ENCODE peak calls at places on chromosomes 16 and 17, in nine cellular contexts. V is A549, Y is heart right ventricle, M is MCF 10A, R is AG09319, W is fibroblast of lung, I is upper lobe of right lung, Z is AG09309, U is progenitor cell of endocrine pancreas. K is an unnamed sample.

GRCh38 chr17:77616243-77616731 is 342.2 kb upstream of the TNRC6C start:
- DNase-seq in R (no peak), W (peak; percentile 78), Z (no peak), U (no peak), I (peak; percentile 15), V (peak; percentile 81), M (peak; percentile 54), Y (no peak), K (peak; percentile 26)

GRCh38 chr16:72961115-72961832 is 86.7 kb downstream of the ZFHX3 start:
- DNase-seq in M (peak; percentile 16), I (no peak), Z (no peak), W (peak; percentile 24), U (no peak), V (no peak), Y (no peak), R (no peak), K (no peak)

GRCh38 chr17:81039854-81040758 is 5.2 kb downstream of the BAIAP2 start:
- DNase-seq in I (no peak), U (no peak), W (peak; percentile 82), Z (no peak), M (peak; percentile 70), R (no peak), Y (no peak), V (peak; percentile 42), K (no peak)

GRCh38 chr16:57377080-57377841 is 5.0 kb downstream of the CX3CL1 start:
- DNase-seq in I (no peak), M (no peak), Z (no peak), U (no peak), Y (no peak), R (no peak), W (no peak), V (peak; percentile 62), K (no peak)

GRCh38 chr16:12862327-12862726 is 39.1 kb upstream of the SHISA9 start:
- DNase-seq in W (no peak), U (no peak), I (no peak), M (no peak), V (no peak), R (no peak), Z (no peak), Y (no peak), K (peak; percentile 87)

GRCh38 chr17:82283208-82283749 is 9.8 kb upstream of the CSNK1D start:
- DNase-seq in V (peak; percentile 69), Z (no peak), W (peak; percentile 84), Y (no peak), R (no peak), M (peak; percentile 92), U (no peak), I (no peak), K (no peak)

GRCh38 chr16:79269211-79269863 is 331.2 kb downstream of the MAF start:
- DNase-seq in R (no peak), Z (no peak), M (no peak), I (no peak), W (no peak), Y (no peak), V (no peak), U (no peak), K (no peak)

GRCh38 chr16:17921357-17921978 is 415.1 kb downstream of the NPIPA8 start:
- DNase-seq in U (no peak), R (no peak), W (no peak), I (no peak), Z (no peak), Y (no peak), M (peak; percentile 30), V (peak; percentile 14), K (no peak)

GRCh38 chr17:83200231-83200699 is 120.9 kb downstream of the METRNL start:
- DNase-seq in V (no peak), Z (peak; percentile 70), Y (peak; percentile 59), W (peak; percentile 39), R (no peak), U (no peak), I (peak; percentile 87), M (no peak), K (peak; percentile 84)

GRCh38 chr16:75341934-75342811 is 90.7 kb upstream of the BCAR1 start:
- DNase-seq in W (peak; percentile 84), Y (no peak), Z (peak; percentile 33), R (no peak), M (peak; percentile 87), V (peak; percentile 6), U (no peak), I (no peak), K (no peak)

GRCh38 chr17:7176870-7177209 is 2.3 kb downstream of the ASGR1 start:
- DNase-seq in V (no peak), R (no peak), Y (no peak), W (no peak), Z (no peak), U (peak; percentile 29), I (no peak), M (no peak), K (no peak)

GRCh38 chr17:40648326-40648968 is 829 bp upstream of the SMARCE1 start:
- DNase-seq in V (no peak), Z (no peak), U (no peak), Y (no peak), R (peak; percentile 27), I (no peak), W (peak; percentile 24), M (no peak), K (no peak)

GRCh38 chr16:23081675-23082119 is 67.6 kb downstream of the USP31 start:
- DNase-seq in V (peak; percentile 83), R (peak; percentile 67), W (peak; percentile 90), U (no peak), I (no peak), Y (no peak), M (peak; percentile 17), Z (peak; percentile 83), K (no peak)

GRCh38 chr17:70136131-70136530 is 33.2 kb upstream of the KCNJ2 start:
- DNase-seq in W (no peak), Y (no peak), Z (no peak), R (no peak), M (peak; percentile 19), U (no peak), I (no peak), V (no peak), K (no peak)

GRCh38 chr17:17379197-17379991 is 76.2 kb downstream of the NT5M start:
- DNase-seq in R (no peak), I (peak; percentile 53), Y (no peak), V (no peak), Z (no peak), W (peak; percentile 61), U (no peak), M (no peak), K (peak; percentile 72)

GRCh38 chr16:84548508-84548907 is 44.0 kb upstream of the MEAK7 start:
- DNase-seq in R (no peak), Y (no peak), I (no peak), W (no peak), M (no peak), Z (no peak), V (no peak), U (no peak), K (no peak)
- TF ChIP-seq CTCF in R (no peak), Y (no peak), I (no peak), W (no peak), M (no peak), Z (no peak), V (no peak), U (no peak), K (no peak)

GRCh38 chr17:73782641-73783381 is 138.6 kb upstream of the SDK2 start:
- DNase-seq in Z (no peak), M (no peak), U (no peak), W (no peak), Y (no peak), R (no peak), V (no peak), I (no peak), K (no peak)
- TF ChIP-seq CTCF in Z (no peak), M (peak; percentile 20), U (peak; percentile 28), W (no peak), Y (no peak), R (no peak), V (no peak), I (no peak), K (no peak)

DNA sequence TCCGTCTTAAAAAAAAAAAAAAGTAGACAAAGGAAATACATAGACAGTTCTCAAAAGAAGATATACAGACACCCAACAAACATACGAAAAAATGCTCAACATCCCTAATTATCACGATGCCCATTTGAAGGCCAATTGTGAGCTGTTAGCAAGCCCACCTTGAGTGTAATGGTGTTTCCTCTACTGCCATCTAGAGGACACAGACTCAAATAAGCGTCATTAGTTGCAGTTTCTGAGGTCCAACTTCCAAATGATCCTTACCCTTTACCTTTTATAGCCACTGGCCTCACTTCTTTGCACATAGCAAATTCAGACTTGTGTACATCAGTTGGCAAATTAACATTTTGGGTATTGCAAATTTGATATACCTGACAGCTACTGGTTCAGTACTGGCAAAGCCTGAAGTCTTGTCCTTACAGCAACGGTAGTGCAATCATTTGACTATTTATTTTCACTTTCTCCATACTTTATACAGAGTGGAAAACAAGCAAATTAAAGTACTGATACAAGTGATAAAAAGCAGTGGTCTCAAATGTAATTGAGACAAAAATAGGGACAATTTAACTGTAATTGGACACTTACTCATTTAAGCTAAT is 536.3 kb upstream of the EEF2KMT start:
- DNase-seq in W (peak; percentile 8), Y (no peak), V (peak; percentile 51), I (no peak), R (no peak), M (peak; percentile 5), Z (no peak), U (no peak), K (no peak)
- TF ChIP-seq CTCF in W (no peak), Y (peak; percentile 61), V (peak; percentile 44), I (peak; percentile 48), R (no peak), M (no peak), Z (no peak), U (peak; percentile 71), K (peak; percentile 67)

DNA sequence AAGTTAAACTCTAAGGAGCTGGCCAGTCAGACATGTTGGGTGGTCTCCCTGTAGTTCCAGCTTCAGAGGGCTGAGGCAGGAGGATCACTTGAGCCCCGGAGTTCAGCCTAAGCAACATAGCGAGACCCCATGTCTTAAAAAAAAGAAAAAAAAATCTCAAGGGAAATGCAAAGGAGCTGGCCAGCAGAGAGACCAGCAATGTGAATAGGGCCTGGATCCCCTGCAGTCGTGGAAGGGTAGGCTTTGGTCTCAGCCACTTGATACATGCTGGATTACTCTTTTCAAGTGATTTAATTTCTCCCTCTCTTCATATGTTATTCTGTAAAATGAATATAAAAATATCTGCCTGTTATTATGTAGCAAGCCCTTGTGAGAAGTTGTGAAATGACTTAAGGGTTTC is 207.7 kb downstream of the SPECC1 start:
- DNase-seq in Y (no peak), Z (no peak), R (no peak), V (no peak), U (no peak), M (no peak), W (no peak), I (no peak), K (no peak)
- TF ChIP-seq CTCF in Y (no peak), Z (no peak), R (no peak), V (no peak), U (no peak), M (no peak), W (no peak), I (no peak), K (no peak)

DNA sequence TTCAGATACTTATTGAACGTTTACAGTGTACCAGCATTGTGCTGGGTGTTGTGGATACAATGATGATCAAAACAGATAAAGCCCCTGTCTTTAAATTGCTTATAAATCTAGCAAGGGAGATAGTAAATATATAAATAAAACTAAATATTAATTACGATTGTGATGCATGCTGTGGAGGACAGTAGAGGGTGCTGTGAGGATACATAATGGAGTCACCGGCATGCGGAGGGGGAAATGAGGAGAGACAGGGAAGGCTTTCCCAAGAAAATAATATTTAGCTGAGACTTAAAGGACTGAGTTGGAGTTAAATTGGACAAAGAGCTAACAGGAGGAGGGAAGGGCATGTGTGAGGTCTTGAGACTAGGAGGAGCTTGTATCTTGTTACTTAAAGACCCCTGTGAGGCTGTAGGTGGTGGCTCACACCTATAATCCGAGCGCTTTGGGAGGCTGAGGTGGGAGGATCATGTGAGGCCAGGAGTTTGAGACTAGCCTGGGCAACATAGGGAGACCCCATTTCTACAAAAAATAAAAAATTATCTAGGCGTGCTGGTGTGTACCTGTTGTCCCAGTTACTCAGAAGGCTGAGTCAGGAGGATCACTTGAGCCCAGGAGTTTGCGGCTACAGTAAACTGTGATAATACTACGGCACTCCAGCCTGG is 2.4 kb downstream of the DHRS7B start:
- DNase-seq in V (peak; percentile 67), Z (no peak), M (peak; percentile 34), U (no peak), R (no peak), Y (peak; percentile 36), W (peak; percentile 34), I (no peak), K (no peak)
- TF ChIP-seq CTCF in V (peak; percentile 74), Z (peak; percentile 64), M (peak; percentile 38), U (peak; percentile 21), R (peak; percentile 57), Y (peak; percentile 75), W (peak; percentile 70), I (peak; percentile 57), K (peak; percentile 84)

K was measured in chondrocyte.